ENCODE peak calls at places on chromosomes 13 and 19, in seven cellular contexts. U is transverse colon, D is tibial nerve, V is heart right ventricle, F is gastrocnemius medialis, Y is fibroblast of lung, K is brain microvascular endothelial cell. G is an unnamed sample.

GRCh38 chr19:23183251-23183650 is 66.4 kb downstream of the ZNF730 start:
- DNase-seq in D (no peak), U (no peak), V (no peak), K (no peak), F (no peak), Y (no peak), G (no peak)

GRCh38 chr19:23823952-23824389 is 65.3 kb upstream of the ZNF681 start:
- DNase-seq in U (peak), K (no peak), F (no peak), D (no peak), Y (peak), V (no peak), G (no peak)

GRCh38 chr19:19527674-19528625 is 761 bp upstream of the YJEFN3 start:
- DNase-seq in F (no peak), K (no peak), D (no peak), V (no peak), U (no peak), Y (no peak), G (no peak)

GRCh38 chr13:78265098-78265497 is 338.3 kb downstream of the POU4F1 start:
- DNase-seq in K (no peak), D (no peak), Y (no peak), V (no peak), U (no peak), F (no peak), G (no peak)

GRCh38 chr19:31334101-31334848 is 15.0 kb downstream of the TSHZ3 start:
- DNase-seq in V (no peak), F (no peak), Y (peak), U (no peak), K (peak), D (no peak), G (no peak)

GRCh38 chr13:76991432-76991795 is 467 bp upstream of the CLN5 start:
- DNase-seq in F (peak), V (peak), K (no peak), D (no peak), Y (peak), U (peak), G (no peak)

GRCh38 chr13:25372275-25373081 is 704 bp downstream of the ATP8A2 start:
- DNase-seq in F (no peak), Y (no peak), D (no peak), V (no peak), K (no peak), U (no peak), G (no peak)

GRCh38 chr13:49098771-49099512 is 121.2 kb upstream of the MLNR start:
- DNase-seq in Y (peak), K (no peak), U (no peak), V (no peak), D (no peak), F (no peak), G (no peak)

GRCh38 chr13:22357132-22357531 is 686.3 kb downstream of the FGF9 start:
- DNase-seq in D (no peak), Y (no peak), K (no peak), F (no peak), U (no peak), V (no peak), G (no peak)

GRCh38 chr13:21741396-21741795 is 70.5 kb downstream of the FGF9 start:
- DNase-seq in V (no peak), F (no peak), Y (no peak), U (no peak), D (no peak), K (no peak), G (no peak)

GRCh38 chr13:110327036-110327790 is 20.1 kb downstream of the COL4A2 start:
- DNase-seq in K (peak), U (no peak), V (no peak), D (no peak), Y (peak), F (no peak), G (no peak)

GRCh38 chr13:114109646-114110045 is 22.8 kb downstream of the RASA3 start:
- DNase-seq in Y (no peak), F (peak), D (no peak), K (no peak), V (no peak), U (peak), G (peak)

GRCh38 chr19:46284635-46285034 is 12.2 kb upstream of the HIF3A start:
- DNase-seq in D (no peak), F (no peak), V (no peak), U (no peak), K (no peak), Y (no peak), G (no peak)

GRCh38 chr13:48977973-48978372 is 2.3 kb downstream of the FNDC3A start:
- DNase-seq in K (peak), U (no peak), D (no peak), Y (peak), F (no peak), V (no peak), G (no peak)

GRCh38 chr13:73173160-73173905 is 114.5 kb downstream of the KLF5 start:
- DNase-seq in U (no peak), F (no peak), K (no peak), V (no peak), Y (no peak), D (no peak), G (no peak)

GRCh38 chr13:61414136-61414535 is 1.5 kb downstream of the PCDH20 start:
- DNase-seq in D (no peak), F (no peak), Y (no peak), K (no peak), U (no peak), V (no peak), G (no peak)

GRCh38 chr13:78608254-78608704 is 4.9 kb upstream of the POU4F1 start:
- DNase-seq in D (no peak), K (no peak), U (no peak), F (no peak), Y (no peak), V (no peak), G (no peak)

GRCh38 chr13:28380319-28380718 is 114.6 kb downstream of the FLT1 start:
- DNase-seq in K (no peak), V (no peak), U (no peak), Y (no peak), F (no peak), D (no peak), G (no peak)

GRCh38 chr13:113453962-113454361 is 674 bp upstream of the ADPRHL1 start:
- DNase-seq in Y (peak), F (no peak), K (no peak), U (no peak), D (no peak), V (no peak), G (no peak)

GRCh38 chr19:42216653-42217521 is 590 bp downstream of the DEDD2 start:
- DNase-seq in Y (peak), D (no peak), K (peak), F (no peak), U (peak), V (peak), G (peak)

GRCh38 chr13:43959291-43959690 is 79.6 kb downstream of the LACC1 start:
- DNase-seq in U (no peak), D (no peak), F (no peak), Y (no peak), V (no peak), K (no peak), G (no peak)

GRCh38 chr13:73492811-73493210 is 434.0 kb downstream of the KLF5 start:
- DNase-seq in Y (peak), V (no peak), K (no peak), D (no peak), U (no peak), F (no peak), G (no peak)

GRCh38 chr19:15759962-15760565 is 22.3 kb downstream of the OR10H3 start:
- DNase-seq in D (no peak), V (no peak), K (no peak), F (no peak), U (peak), Y (no peak), G (no peak)

GRCh38 chr13:67351114-67351513 is 121.0 kb upstream of the PCDH9 start:
- DNase-seq in F (no peak), Y (no peak), V (no peak), U (no peak), D (no peak), K (no peak), G (no peak)

GRCh38 chr13:43153436-43154082 is 130.2 kb downstream of the DNAJC15 start:
- DNase-seq in Y (peak), K (peak), U (no peak), V (no peak), F (no peak), D (no peak), G (no peak)

GRCh38 chr19:6533000-6533328 is 2.1 kb downstream of the TNFSF9 start:
- DNase-seq in U (no peak), K (no peak), Y (no peak), D (no peak), V (no peak), F (no peak), G (no peak)
- TF ChIP-seq CTCF in U (no peak), K (no peak), Y (no peak), D (no peak), V (no peak), F (no peak), G (no peak)

GRCh38 chr13:32211788-32212187 is 103.4 kb downstream of the ZAR1L start:
- DNase-seq in Y (peak), V (no peak), K (peak), F (peak), D (no peak), U (no peak), G (no peak)
- H3K27ac ChIP-seq in Y (peak), V (peak), K (peak), F (no peak), D (peak), U (no peak), G (no peak)

GRCh38 chr13:31236211-31236786 is 36.5 kb downstream of the B3GLCT start:
- DNase-seq in V (no peak), Y (peak), D (peak), U (no peak), F (no peak), K (peak), G (no peak)

DNA sequence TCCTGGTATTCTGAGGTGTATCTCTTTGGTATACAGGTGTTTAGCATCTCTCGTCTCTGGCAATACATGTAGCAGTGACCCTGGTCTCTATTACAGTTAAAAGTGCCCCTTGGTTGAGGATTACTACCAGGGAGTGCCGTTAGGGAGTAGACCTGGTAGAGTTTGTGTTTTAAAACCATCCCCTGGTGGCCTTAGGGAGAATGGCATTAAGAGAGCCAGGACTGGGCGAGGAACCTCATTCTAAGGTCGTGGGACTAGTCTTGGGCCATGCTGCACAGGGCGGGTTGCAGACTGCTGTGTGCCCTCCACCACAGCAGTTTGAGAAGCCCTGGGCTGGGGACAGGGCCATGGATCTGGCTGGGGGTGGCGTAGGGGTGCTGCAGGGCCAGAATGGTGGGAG is 35.0 kb downstream of the B3GLCT start:
- DNase-seq in Y (no peak), F (no peak), V (no peak), U (no peak), D (no peak), K (no peak), G (no peak)
- TF ChIP-seq CTCF in Y (no peak), F (no peak), V (peak), U (peak), D (no peak), K (peak), G (peak)

GRCh38 chr19:33723512-33723911 is 73.2 kb upstream of the KCTD15 start:
- DNase-seq in Y (no peak), V (no peak), K (no peak), U (no peak), F (no peak), D (no peak), G (no peak)
- H3K27ac ChIP-seq in Y (no peak), V (no peak), K (no peak), U (no peak), F (no peak), D (no peak), G (no peak)

DNA sequence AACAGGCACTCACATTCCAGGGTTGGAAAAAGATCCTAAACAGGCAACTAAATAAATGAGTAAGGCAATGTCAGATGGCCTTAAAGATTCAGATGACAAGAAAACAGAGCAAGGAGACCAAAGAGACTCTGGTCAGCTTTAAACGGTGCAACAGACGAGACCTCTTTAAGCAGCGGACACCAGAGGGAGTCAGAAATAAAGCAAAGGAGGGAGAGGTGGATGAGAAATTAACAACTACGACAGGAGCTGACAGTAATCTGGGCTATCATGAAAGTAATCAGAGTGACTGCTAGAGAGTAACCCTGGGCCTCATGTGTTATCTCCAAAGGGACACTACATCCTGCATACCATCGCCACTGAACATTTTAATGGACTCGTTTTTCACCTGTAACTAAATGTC is 1.1 kb downstream of the ZNF550 start:
- DNase-seq in U (no peak), K (peak), D (no peak), Y (peak), V (no peak), F (no peak), G (no peak)
- TF ChIP-seq CTCF in U (no peak), K (no peak), D (no peak), Y (peak), V (no peak), F (no peak), G (no peak)

DNA sequence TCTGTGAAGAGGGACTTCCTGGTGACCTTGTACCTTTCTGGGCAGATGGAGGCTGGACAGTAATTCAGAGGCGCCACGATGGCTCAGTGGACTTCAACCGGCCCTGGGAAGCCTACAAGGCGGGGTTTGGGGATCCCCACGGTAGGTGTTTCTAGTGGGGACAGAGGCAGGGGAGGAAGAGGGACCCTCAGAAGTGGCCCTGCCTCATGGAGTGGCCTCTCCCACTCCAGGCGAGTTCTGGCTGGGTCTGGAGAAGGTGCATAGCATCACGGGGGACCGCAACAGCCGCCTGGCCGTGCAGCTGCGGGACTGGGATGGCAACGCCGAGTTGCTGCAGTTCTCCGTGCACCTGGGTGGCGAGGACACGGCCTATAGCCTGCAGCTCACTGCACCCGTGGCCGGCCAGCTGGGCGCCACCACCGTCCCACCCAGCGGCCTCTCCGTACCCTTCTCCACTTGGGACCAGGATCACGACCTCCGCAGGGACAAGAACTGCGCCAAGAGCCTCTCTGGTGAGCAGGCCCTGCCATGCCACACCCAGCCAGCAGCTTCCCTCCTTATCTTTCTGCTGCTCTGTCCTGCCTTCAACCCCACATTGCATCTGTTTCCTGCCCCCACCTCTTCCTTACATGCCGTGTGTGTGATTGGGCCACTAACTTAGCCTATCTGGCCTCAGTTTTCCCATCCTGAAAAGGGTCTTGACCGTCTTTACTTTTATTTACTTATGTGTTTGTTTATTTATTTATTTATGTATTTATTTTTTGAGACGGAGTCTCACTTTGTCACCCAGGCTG is 7.3 kb downstream of the ANGPTL4 start:
- DNase-seq in U (no peak), D (no peak), F (no peak), Y (no peak), V (no peak), K (no peak), G (no peak)
- H3K27ac ChIP-seq in U (no peak), D (peak), F (peak), Y (no peak), V (peak), K (no peak), G (peak)

DNA sequence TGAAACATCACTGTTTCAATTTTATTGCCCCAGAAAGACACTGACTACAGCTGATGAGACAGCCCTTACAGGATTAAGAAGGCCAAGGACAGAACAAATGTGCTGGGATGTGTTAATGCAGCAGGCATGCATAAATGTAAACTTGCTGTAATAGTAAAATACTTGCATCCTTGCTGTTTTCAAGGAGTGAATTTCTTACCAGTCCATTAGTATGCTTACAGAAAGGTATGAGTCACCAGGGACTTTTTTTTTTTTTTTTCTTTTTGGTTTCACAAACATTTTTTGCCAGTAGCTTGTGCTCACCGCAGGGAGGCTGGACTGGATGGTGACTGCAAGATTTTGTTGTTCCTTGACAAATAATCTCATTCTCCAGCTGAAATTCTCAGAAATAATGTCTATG is 55.1 kb downstream of the GPR180 start:
- DNase-seq in Y (peak), F (no peak), D (no peak), U (no peak), V (no peak), K (peak), G (no peak)
- TF ChIP-seq CTCF in Y (peak), F (no peak), D (no peak), U (no peak), V (no peak), K (peak), G (no peak)

GRCh38 chr19:52086481-52086880 is 9.1 kb downstream of the ZNF841 start:
- DNase-seq in D (no peak), K (peak), F (no peak), Y (peak), V (no peak), U (no peak), G (no peak)
- H3K27ac ChIP-seq in D (no peak), K (no peak), F (no peak), Y (no peak), V (no peak), U (no peak), G (no peak)

GRCh38 chr19:32367063-32367462 is 21.7 kb downstream of the ZNF507 start:
- DNase-seq in F (no peak), V (no peak), Y (no peak), U (no peak), K (no peak), D (no peak), G (no peak)
- TF ChIP-seq CTCF in F (no peak), V (no peak), Y (no peak), U (no peak), K (no peak), D (no peak), G (no peak)

G was measured in suprapubic skin.